ENCODE peak calls at places on chromosomes 1 and 21, in five cellular contexts. One of them, this sample, is unnamed.

GRCh38 chr1:39177641-39178040 is 26.9 kb upstream of the MACF1 start:
- DNase-seq in AG10803: no peak
- DNase-seq in BE2C: no peak
- DNase-seq in thoracic aorta: no peak
- DNase-seq in astrocyte of the spinal cord: no peak
- DNase-seq in this sample: no peak

GRCh38 chr1:94039514-94039870 is 81.5 kb downstream of the ABCA4 start:
- DNase-seq in AG10803: peak; percentile 63
- DNase-seq in BE2C: peak; percentile 67
- DNase-seq in thoracic aorta: no peak
- DNase-seq in astrocyte of the spinal cord: peak; percentile 74
- DNase-seq in this sample: peak; percentile 78

GRCh38 chr1:176469450-176469985 is 6.5 kb downstream of the PAPPA2 start:
- DNase-seq in AG10803: peak; percentile 26
- DNase-seq in BE2C: no peak
- DNase-seq in thoracic aorta: no peak
- DNase-seq in astrocyte of the spinal cord: no peak
- DNase-seq in this sample: peak; percentile 6

GRCh38 chr1:237701534-237701933 is 189.2 kb downstream of the ZP4 start:
- DNase-seq in AG10803: no peak
- DNase-seq in BE2C: no peak
- DNase-seq in thoracic aorta: no peak
- DNase-seq in astrocyte of the spinal cord: no peak
- DNase-seq in this sample: no peak

GRCh38 chr1:70979879-70980278 is 67.7 kb downstream of the PTGER3 start:
- DNase-seq in AG10803: no peak
- DNase-seq in BE2C: no peak
- DNase-seq in thoracic aorta: no peak
- DNase-seq in astrocyte of the spinal cord: no peak
- DNase-seq in this sample: no peak

GRCh38 chr1:60055336-60055735 is 18.2 kb downstream of the C1orf87 start:
- DNase-seq in AG10803: peak; percentile 5
- DNase-seq in BE2C: no peak
- DNase-seq in thoracic aorta: no peak
- DNase-seq in astrocyte of the spinal cord: peak; percentile 16
- DNase-seq in this sample: peak; percentile 61

GRCh38 chr1:234987415-234988159 is 141.1 kb downstream of the TOMM20 start:
- DNase-seq in AG10803: peak; percentile 95
- DNase-seq in BE2C: no peak
- DNase-seq in thoracic aorta: peak; percentile 73
- DNase-seq in astrocyte of the spinal cord: peak; percentile 91
- DNase-seq in this sample: peak; percentile 96

GRCh38 chr1:98949606-98950005 is 55.1 kb downstream of the PLPPR5 start:
- DNase-seq in AG10803: peak; percentile 49
- DNase-seq in BE2C: no peak
- DNase-seq in thoracic aorta: no peak
- DNase-seq in astrocyte of the spinal cord: no peak
- DNase-seq in this sample: peak; percentile 12

GRCh38 chr1:58576727-58577675 is at the start of gene TACSTD2:
- DNase-seq in AG10803: no peak
- DNase-seq in BE2C: no peak
- DNase-seq in thoracic aorta: no peak
- DNase-seq in astrocyte of the spinal cord: no peak
- DNase-seq in this sample: no peak

GRCh38 chr1:59541161-59541560 is 244.3 kb downstream of the FGGY start:
- DNase-seq in AG10803: no peak
- DNase-seq in BE2C: no peak
- DNase-seq in thoracic aorta: no peak
- DNase-seq in astrocyte of the spinal cord: no peak
- DNase-seq in this sample: no peak

GRCh38 chr1:65395887-65396612 is 24.4 kb upstream of the LEPR start:
- DNase-seq in AG10803: peak; percentile 88
- DNase-seq in BE2C: no peak
- DNase-seq in thoracic aorta: no peak
- DNase-seq in astrocyte of the spinal cord: peak; percentile 52
- DNase-seq in this sample: no peak

GRCh38 chr1:241408170-241408569 is 51.2 kb upstream of the RGS7 start:
- DNase-seq in AG10803: no peak
- DNase-seq in BE2C: no peak
- DNase-seq in thoracic aorta: no peak
- DNase-seq in astrocyte of the spinal cord: peak; percentile 27
- DNase-seq in this sample: peak; percentile 26

GRCh38 chr1:118487932-118488331 is 302.9 kb upstream of the SPAG17 start:
- DNase-seq in AG10803: no peak
- DNase-seq in BE2C: no peak
- DNase-seq in thoracic aorta: no peak
- DNase-seq in astrocyte of the spinal cord: no peak
- DNase-seq in this sample: no peak

GRCh38 chr21:34690793-34691175 is 22.0 kb downstream of the CLIC6 start:
- DNase-seq in AG10803: no peak
- DNase-seq in BE2C: no peak
- DNase-seq in thoracic aorta: no peak
- DNase-seq in astrocyte of the spinal cord: no peak
- DNase-seq in this sample: no peak

GRCh38 chr21:34687065-34687464 is 18.3 kb downstream of the CLIC6 start:
- DNase-seq in AG10803: no peak
- DNase-seq in BE2C: no peak
- DNase-seq in thoracic aorta: no peak
- DNase-seq in astrocyte of the spinal cord: no peak
- DNase-seq in this sample: no peak

GRCh38 chr21:34688715-34689114 is 19.9 kb downstream of the CLIC6 start:
- DNase-seq in AG10803: no peak
- DNase-seq in BE2C: no peak
- DNase-seq in thoracic aorta: no peak
- DNase-seq in astrocyte of the spinal cord: no peak
- DNase-seq in this sample: no peak

GRCh38 chr21:34690041-34690792 is 21.4 kb downstream of the CLIC6 start:
- DNase-seq in AG10803: no peak
- DNase-seq in BE2C: no peak
- DNase-seq in thoracic aorta: no peak
- DNase-seq in astrocyte of the spinal cord: no peak
- DNase-seq in this sample: no peak

GRCh38 chr21:34688145-34688544 is 19.4 kb downstream of the CLIC6 start:
- DNase-seq in AG10803: no peak
- DNase-seq in BE2C: peak; percentile 64
- DNase-seq in thoracic aorta: no peak
- DNase-seq in astrocyte of the spinal cord: peak; percentile 52
- DNase-seq in this sample: no peak
- TF ChIP-seq CTCF in AG10803: peak; percentile 61
- TF ChIP-seq CTCF in BE2C: peak; percentile 62
- TF ChIP-seq CTCF in thoracic aorta: no peak
- TF ChIP-seq CTCF in astrocyte of the spinal cord: peak; percentile 81
- TF ChIP-seq CTCF in this sample: no peak

DNA sequence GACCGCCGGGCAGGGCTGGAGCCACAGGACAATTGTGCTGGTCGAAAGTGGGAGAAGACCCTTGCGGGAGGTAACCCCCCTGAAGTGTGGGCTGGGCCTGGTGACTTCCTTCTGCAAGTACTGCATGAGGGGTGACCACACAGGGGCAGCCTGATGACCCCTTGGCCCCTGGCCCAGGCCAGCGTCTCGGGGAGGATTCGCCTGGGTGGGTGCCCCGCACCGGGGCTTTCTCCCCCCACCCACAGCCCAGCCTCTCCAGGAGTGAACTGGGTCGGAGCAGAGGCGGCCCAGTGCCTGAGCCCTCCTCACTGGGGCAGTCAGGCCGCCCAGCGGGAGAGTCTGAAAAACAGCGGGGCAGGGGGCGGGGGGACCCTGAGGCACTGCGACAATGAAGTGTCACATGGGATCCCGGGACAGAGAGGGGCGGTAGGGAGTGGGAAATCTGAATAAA is 1.5 kb upstream of the DNMT3L start:
- DNase-seq in AG10803: no peak
- DNase-seq in BE2C: no peak
- DNase-seq in thoracic aorta: no peak
- DNase-seq in astrocyte of the spinal cord: no peak
- DNase-seq in this sample: no peak
- H3K4me3 ChIP-seq in AG10803: no peak overlapping the region
- H3K4me3 ChIP-seq in BE2C: no peak overlapping the region
- H3K4me3 ChIP-seq in thoracic aorta: no peak overlapping the region
- H3K4me3 ChIP-seq in astrocyte of the spinal cord: no peak overlapping the region
- H3K4me3 ChIP-seq in this sample: no peak overlapping the region

GRCh38 chr1:25039229-25039628 is 109.2 kb upstream of the RUNX3 start:
- DNase-seq in AG10803: no peak
- DNase-seq in BE2C: no peak
- DNase-seq in thoracic aorta: no peak
- DNase-seq in astrocyte of the spinal cord: no peak
- DNase-seq in this sample: no peak
- TF ChIP-seq CTCF in AG10803: no peak
- TF ChIP-seq CTCF in BE2C: no peak
- TF ChIP-seq CTCF in thoracic aorta: no peak
- TF ChIP-seq CTCF in astrocyte of the spinal cord: peak; percentile 21
- TF ChIP-seq CTCF in this sample: no peak

DNA sequence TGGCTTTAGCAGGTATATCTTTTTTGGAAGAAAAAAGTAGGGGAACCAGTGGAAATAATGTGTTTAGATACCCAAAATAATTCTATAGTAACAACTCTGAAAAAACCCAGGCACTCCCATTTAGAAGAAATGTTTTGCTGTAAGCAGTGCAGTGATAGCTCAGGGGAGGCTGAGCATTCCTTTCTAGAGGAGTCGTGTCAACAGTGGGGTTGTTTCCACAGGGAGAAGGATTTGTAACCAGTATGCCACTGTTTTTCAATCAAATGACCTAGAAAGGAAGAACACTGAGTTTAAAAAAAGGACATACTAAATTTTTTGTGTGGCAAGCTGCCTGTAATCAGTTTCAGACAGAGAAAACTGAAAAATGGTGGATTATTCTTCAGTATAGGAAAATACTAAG is 2.4 kb downstream of the PGD start:
- DNase-seq in AG10803: peak; percentile 74
- DNase-seq in BE2C: no peak
- DNase-seq in thoracic aorta: no peak
- DNase-seq in astrocyte of the spinal cord: no peak
- DNase-seq in this sample: peak; percentile 66
- H3K4me3 ChIP-seq in AG10803: no peak overlapping the region
- H3K4me3 ChIP-seq in BE2C: no peak overlapping the region
- H3K4me3 ChIP-seq in thoracic aorta: no peak overlapping the region
- H3K4me3 ChIP-seq in astrocyte of the spinal cord: no peak overlapping the region
- H3K4me3 ChIP-seq in this sample: no peak overlapping the region

GRCh38 chr1:165632152-165632469 is 1.1 kb downstream of the MGST3 start:
- DNase-seq in AG10803: no peak
- DNase-seq in BE2C: no peak
- DNase-seq in thoracic aorta: no peak
- DNase-seq in astrocyte of the spinal cord: no peak
- DNase-seq in this sample: no peak
- TF ChIP-seq CTCF in AG10803: no peak
- TF ChIP-seq CTCF in BE2C: no peak
- TF ChIP-seq CTCF in thoracic aorta: no peak
- TF ChIP-seq CTCF in astrocyte of the spinal cord: no peak
- TF ChIP-seq CTCF in this sample: no peak

GRCh38 chr1:216726435-216726834 is 3.2 kb upstream of the ESRRG start:
- DNase-seq in AG10803: no peak
- DNase-seq in BE2C: no peak
- DNase-seq in thoracic aorta: no peak
- DNase-seq in astrocyte of the spinal cord: no peak
- DNase-seq in this sample: no peak

GRCh38 chr1:216721878-216722277 is 1.4 kb downstream of the ESRRG start:
- DNase-seq in AG10803: no peak
- DNase-seq in BE2C: peak; percentile 42
- DNase-seq in thoracic aorta: no peak
- DNase-seq in astrocyte of the spinal cord: no peak
- DNase-seq in this sample: no peak

GRCh38 chr1:216723274-216723780 is at the start of gene ESRRG:
- DNase-seq in AG10803: no peak
- DNase-seq in BE2C: peak; percentile 95
- DNase-seq in thoracic aorta: no peak
- DNase-seq in astrocyte of the spinal cord: peak; percentile 39
- DNase-seq in this sample: no peak

DNA sequence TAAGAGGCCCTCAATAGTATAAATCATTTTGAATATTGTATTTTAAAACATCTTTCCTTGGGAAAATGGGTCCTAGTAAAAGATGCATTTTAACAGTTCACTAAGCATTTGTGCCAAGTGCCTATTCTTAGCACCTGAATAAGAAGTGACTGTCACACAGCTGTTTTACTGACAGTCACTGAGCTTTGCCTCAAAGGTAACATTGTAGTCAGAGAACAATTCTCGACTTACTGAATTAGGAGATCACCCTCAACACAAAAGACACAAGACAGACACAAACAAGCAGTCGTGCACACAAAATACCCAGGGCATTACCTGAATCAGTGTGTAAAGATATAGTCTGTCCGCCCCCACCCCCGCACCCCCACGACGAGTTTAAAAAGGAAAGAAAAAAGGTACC is 388 bp downstream of the ESRRG start:
- DNase-seq in AG10803: no peak
- DNase-seq in BE2C: no peak
- DNase-seq in thoracic aorta: no peak
- DNase-seq in astrocyte of the spinal cord: no peak
- DNase-seq in this sample: no peak
- H3K4me3 ChIP-seq in AG10803: no peak overlapping the region
- H3K4me3 ChIP-seq in BE2C: peak overlapping the region; percentile 81
- H3K4me3 ChIP-seq in thoracic aorta: peak overlapping the region; percentile 63
- H3K4me3 ChIP-seq in astrocyte of the spinal cord: peak overlapping the region; percentile 46
- H3K4me3 ChIP-seq in this sample: no peak overlapping the region

DNA sequence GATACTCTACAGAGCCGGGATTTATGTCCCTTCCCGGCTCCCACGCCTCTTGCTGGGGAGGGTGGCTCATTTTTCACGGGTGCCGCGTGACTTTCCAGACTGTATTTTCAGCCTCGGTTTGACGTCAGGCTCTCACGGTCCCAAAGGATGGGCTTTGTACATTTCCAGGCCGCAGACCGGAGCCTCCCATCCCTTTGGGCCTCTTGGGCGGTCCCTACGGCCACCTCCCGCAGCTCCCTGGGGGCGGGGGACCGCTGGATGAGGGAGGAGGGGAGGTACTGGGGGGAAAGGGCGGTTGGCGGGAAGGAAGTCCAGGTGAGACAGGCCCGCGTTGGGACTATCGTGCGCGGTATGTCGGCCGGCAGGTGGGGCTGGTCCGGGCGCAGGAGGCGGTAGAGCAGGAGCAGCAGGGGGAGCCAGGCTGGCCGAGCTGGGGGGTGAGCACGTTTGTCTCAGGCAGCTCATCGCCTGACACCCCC is 17.9 kb downstream of the UBL4B start:
- DNase-seq in AG10803: peak; percentile 9
- DNase-seq in BE2C: no peak
- DNase-seq in thoracic aorta: no peak
- DNase-seq in astrocyte of the spinal cord: no peak
- DNase-seq in this sample: peak; percentile 40
- TF ChIP-seq CTCF in AG10803: no peak
- TF ChIP-seq CTCF in BE2C: no peak
- TF ChIP-seq CTCF in thoracic aorta: no peak
- TF ChIP-seq CTCF in astrocyte of the spinal cord: no peak
- TF ChIP-seq CTCF in this sample: peak; percentile 3

GRCh38 chr21:29250642-29251041 is 48.1 kb upstream of the BACH1 start:
- DNase-seq in AG10803: no peak
- DNase-seq in BE2C: no peak
- DNase-seq in thoracic aorta: no peak
- DNase-seq in astrocyte of the spinal cord: no peak
- DNase-seq in this sample: no peak
- H3K4me3 ChIP-seq in AG10803: no peak overlapping the region
- H3K4me3 ChIP-seq in BE2C: no peak overlapping the region
- H3K4me3 ChIP-seq in thoracic aorta: no peak overlapping the region
- H3K4me3 ChIP-seq in astrocyte of the spinal cord: no peak overlapping the region
- H3K4me3 ChIP-seq in this sample: no peak overlapping the region